ENCODE peak calls at places on chromosomes 4 and X, in four cellular contexts. O, F, S and N are unnamed samples.

GRCh38 chrX:17922303-17922702 is 61.2 kb upstream of the RAI2 start:
- DNase-seq in O (no peak), F (no peak), S (no peak), N (peak)

GRCh38 chrX:12701625-12702024 is 89.6 kb upstream of the PRPS2 start:
- DNase-seq in O (peak), F (peak), S (no peak), N (peak)

GRCh38 chr4:78174931-78175330 is 117.8 kb downstream of the FRAS1 start:
- DNase-seq in O (no peak), F (no peak), S (no peak), N (no peak)

GRCh38 chrX:39311646-39312045 is 510.4 kb downstream of the MID1IP1 start:
- DNase-seq in O (no peak), F (no peak), S (no peak), N (no peak)

GRCh38 chr4:8185280-8185679 is 13.8 kb upstream of the SH3TC1 start:
- DNase-seq in O (no peak), F (no peak), S (no peak), N (no peak)

GRCh38 chrX:150731795-150732194 is 38.6 kb downstream of the MTMR1 start:
- DNase-seq in O (no peak), F (peak), S (peak), N (no peak)

GRCh38 chr4:147590249-147590920 is 26.8 kb upstream of the TMEM184C start:
- DNase-seq in O (no peak), F (peak), S (peak), N (peak)

GRCh38 chrX:46184749-46185148 is 360.5 kb downstream of the ZNF674 start:
- DNase-seq in O (no peak), F (no peak), S (no peak), N (no peak)

GRCh38 chr4:180923476-180923875 is 1319.7 kb upstream of the TENM3 start:
- DNase-seq in O (no peak), F (no peak), S (no peak), N (no peak)

GRCh38 chrX:40018021-40018420 is 79.7 kb downstream of the BCOR start:
- DNase-seq in O (no peak), F (no peak), S (no peak), N (no peak)

GRCh38 chrX:6738518-6739470 is 203.9 kb upstream of the VCX3A start:
- DNase-seq in O (no peak), F (no peak), S (no peak), N (no peak)

GRCh38 chr4:52861879-52862604 is at the start of gene RASL11B:
- DNase-seq in O (peak), F (peak), S (peak), N (peak)

GRCh38 chr4:173538148-173538902 is 8.3 kb upstream of the HAND2 start:
- DNase-seq in O (peak), F (peak), S (no peak), N (no peak)

GRCh38 chr4:65893957-65894755 is 223.9 kb upstream of the EPHA5 start:
- DNase-seq in O (no peak), F (no peak), S (no peak), N (no peak)

GRCh38 chrX:113906168-113906567 is 677.7 kb upstream of the HTR2C start:
- DNase-seq in O (no peak), F (no peak), S (no peak), N (peak)

GRCh38 chr4:143344011-143344410 is 7.3 kb downstream of the GAB1 start:
- DNase-seq in O (no peak), F (no peak), S (no peak), N (no peak)

GRCh38 chr4:182556576-182556975 is 313.4 kb downstream of the TENM3 start:
- DNase-seq in O (no peak), F (no peak), S (no peak), N (no peak)

GRCh38 chrX:44105228-44105913 is 132.2 kb upstream of the NDP start:
- DNase-seq in O (no peak), F (no peak), S (no peak), N (no peak)

GRCh38 chrX:47579537-47579936 is 2.7 kb upstream of the TIMP1 start:
- DNase-seq in O (no peak), F (no peak), S (no peak), N (no peak)

GRCh38 chrX:69808375-69808774 is 192.5 kb downstream of the EDA start:
- DNase-seq in O (no peak), F (no peak), S (no peak), N (no peak)

GRCh38 chr4:35772291-35772690 is 472.0 kb downstream of the ARAP2 start:
- DNase-seq in O (no peak), F (no peak), S (no peak), N (no peak)

GRCh38 chr4:89939994-89940393 is 45.3 kb downstream of the MMRN1 start:
- DNase-seq in O (no peak), F (peak), S (no peak), N (no peak)

GRCh38 chrX:123899701-123900100 is 39.8 kb downstream of the XIAP start:
- DNase-seq in O (no peak), F (no peak), S (no peak), N (no peak)

GRCh38 chr4:24794111-24794860 is 1.1 kb upstream of the SOD3 start:
- DNase-seq in O (peak), F (peak), S (no peak), N (no peak)

GRCh38 chrX:16695079-16695676 is 17.3 kb downstream of the CTPS2 start:
- DNase-seq in O (no peak), F (peak), S (peak), N (peak)

GRCh38 chrX:11899091-11899490 is 141.1 kb downstream of the MSL3 start:
- DNase-seq in O (no peak), F (no peak), S (no peak), N (no peak)

GRCh38 chr4:144645621-144646522 is at the start of gene HHIP:
- DNase-seq in O (peak), F (peak), S (no peak), N (peak)

GRCh38 chr4:5455003-5455585 is 253.3 kb downstream of the EVC2 start:
- DNase-seq in O (no peak), F (no peak), S (no peak), N (no peak)

GRCh38 chr4:24470681-24471622 is 113.4 kb downstream of the DHX15 start:
- DNase-seq in O (peak), F (peak), S (peak), N (no peak)

GRCh38 chrX:18981124-18981807 is 2.6 kb downstream of the PHKA2 start:
- DNase-seq in O (no peak), F (no peak), S (no peak), N (no peak)

GRCh38 chr4:42865572-42866189 is 26.8 kb upstream of the GRXCR1 start:
- DNase-seq in O (no peak), F (no peak), S (peak), N (peak)

GRCh38 chr4:86894465-86894864 is 2.2 kb upstream of the C4orf36 start:
- DNase-seq in O (no peak), F (no peak), S (no peak), N (no peak)

GRCh38 chr4:53706422-53707032 is 115.2 kb upstream of the LNX1 start:
- DNase-seq in O (no peak), F (no peak), S (no peak), N (peak)

GRCh38 chrX:7027071-7027470 is 120.4 kb upstream of the STS start:
- DNase-seq in O (no peak), F (no peak), S (no peak), N (no peak)

GRCh38 chrX:43586855-43587254 is 69.2 kb upstream of the MAOA start:
- DNase-seq in O (no peak), F (no peak), S (no peak), N (no peak)

GRCh38 chrX:148051973-148052372 is 70.8 kb downstream of the FMR1NB start:
- DNase-seq in O (no peak), F (no peak), S (no peak), N (no peak)

GRCh38 chr4:1402516-1403101 is 3.6 kb downstream of the NKX1-1 start:
- DNase-seq in O (peak), F (no peak), S (no peak), N (no peak)

GRCh38 chr4:56788081-56788480 is 33.4 kb downstream of the SPINK2 start:
- DNase-seq in O (no peak), F (no peak), S (no peak), N (no peak)
- TF ChIP-seq POLR2A in O (no peak), F (no peak), S (no peak), N (no peak)

GRCh38 chr4:40992472-40993298 is 221.7 kb downstream of the APBB2 start:
- DNase-seq in O (no peak), F (no peak), S (no peak), N (peak)
- TF ChIP-seq POLR2A in O (no peak), F (no peak), S (no peak), N (no peak)

DNA sequence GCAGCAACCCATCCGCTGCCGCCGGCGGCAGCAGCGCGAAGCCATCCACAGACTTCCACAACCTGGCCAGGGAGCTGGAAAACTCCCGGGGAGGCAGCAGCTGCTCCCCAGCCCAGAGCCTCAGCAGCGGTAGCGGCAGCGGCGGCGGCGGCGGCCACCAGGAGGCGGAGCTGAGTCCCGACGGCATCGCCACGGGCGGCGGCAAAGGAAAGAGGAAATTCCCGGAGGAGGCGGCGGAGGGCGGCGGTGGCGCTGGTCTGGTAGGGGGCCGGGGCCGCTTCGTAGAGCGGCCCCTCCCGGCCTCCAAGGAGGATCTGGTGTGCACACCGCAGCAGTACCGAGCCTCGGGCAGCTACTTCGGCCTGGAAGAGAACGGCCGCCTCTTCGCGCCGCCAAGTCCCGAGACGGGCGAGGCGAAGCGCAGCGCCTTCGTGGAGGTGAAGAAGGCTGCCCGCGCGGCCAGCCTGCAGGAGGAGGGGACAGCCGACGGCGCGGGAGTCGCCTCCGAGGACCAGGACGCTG is 4.9 kb downstream of the PRDM8 start:
- DNase-seq in O (peak), F (peak), S (peak), N (peak)
- TF ChIP-seq POLR2A in O (peak), F (no peak), S (no peak), N (no peak)

DNA sequence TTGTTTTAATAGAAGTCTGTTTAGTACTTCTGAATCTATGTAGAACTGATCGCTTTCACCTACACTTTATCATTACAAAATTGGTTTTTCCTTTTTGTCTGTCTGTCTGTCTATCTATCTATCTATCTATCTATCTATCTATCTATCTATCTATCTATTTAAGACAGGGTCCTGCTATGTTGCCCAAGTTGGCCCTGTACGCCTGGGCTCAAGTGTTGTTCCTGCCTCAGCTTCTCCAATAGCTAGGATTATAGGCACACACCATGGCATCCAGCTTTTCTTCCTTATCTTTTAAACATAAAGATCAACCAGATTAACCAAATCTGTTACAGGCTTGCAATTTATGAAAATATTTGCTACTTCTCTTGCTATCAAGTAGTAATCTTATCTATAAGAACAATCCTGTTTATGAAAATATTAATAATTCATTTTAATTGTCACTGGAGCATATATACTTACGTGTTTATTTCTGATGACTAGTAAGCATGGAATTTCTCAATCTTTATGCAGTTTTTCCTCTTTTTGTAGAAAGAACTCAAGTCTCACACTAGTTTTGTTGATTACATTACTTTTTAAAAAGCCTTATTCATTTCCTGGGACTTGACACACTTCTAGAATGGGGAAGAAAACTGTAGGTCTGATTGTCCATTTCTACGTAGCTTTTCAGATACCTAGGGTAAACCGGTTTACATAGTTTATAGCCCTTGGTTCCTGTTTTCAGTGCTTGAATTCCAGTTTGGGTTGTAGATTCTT is 24.6 kb downstream of the KIAA0232 start:
- DNase-seq in O (no peak), F (no peak), S (no peak), N (no peak)
- TF ChIP-seq POLR2A in O (no peak), F (no peak), S (no peak), N (no peak)

DNA sequence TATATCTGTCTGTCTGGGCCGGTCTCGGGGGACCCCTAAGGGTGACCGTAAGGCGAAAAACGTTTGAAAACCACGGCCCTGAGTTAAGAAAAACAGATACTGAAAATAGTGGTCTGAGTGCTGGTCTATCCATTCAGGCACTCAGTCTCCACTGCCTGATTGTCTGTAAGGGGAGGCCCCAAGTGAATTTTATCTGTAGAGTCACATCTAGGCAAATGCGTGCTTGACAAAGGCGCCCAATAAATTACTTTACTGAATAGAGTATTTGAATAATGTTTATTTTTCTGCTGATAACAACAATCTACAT is 461 bp downstream of the HNRNPH2 start:
- DNase-seq in O (no peak), F (no peak), S (no peak), N (no peak)
- TF ChIP-seq POLR2A in O (no peak), F (no peak), S (no peak), N (no peak)

DNA sequence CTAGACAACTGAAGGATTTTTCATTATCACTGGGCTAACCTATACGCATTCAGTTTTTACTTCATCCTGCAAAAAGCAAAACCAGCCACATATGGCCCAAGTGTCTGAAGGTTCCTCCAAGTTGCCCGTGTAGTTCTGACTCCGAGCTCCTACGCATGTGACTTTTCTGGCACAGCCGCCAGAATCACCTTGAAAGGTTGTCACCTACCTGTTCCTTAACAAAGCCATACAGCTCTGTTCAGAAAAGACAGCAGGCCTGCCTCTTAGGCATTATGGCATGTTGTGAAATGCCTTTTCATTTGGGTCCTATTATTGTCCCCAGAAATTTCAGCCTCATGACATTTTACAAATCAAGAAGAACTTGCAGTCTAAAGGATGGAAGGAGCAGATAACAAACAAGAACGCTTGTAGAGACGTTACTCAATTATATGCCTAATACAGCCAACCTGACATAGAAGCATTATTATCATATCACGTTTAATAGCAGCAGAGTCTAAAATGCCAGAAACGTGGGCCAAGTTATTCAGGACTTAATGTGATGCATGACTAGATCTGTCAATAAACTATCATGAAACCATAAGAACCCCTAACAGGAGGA is 118.5 kb downstream of the RBM47 start:
- DNase-seq in O (no peak), F (no peak), S (no peak), N (no peak)
- TF ChIP-seq POLR2A in O (no peak), F (no peak), S (no peak), N (no peak)

GRCh38 chr4:185145572-185145971 is 2.5 kb downstream of the SLC25A4 start:
- DNase-seq in O (peak), F (peak), S (no peak), N (no peak)
- TF ChIP-seq POLR2A in O (no peak), F (peak), S (no peak), N (no peak)

GRCh38 chrX:54182194-54182863 is 725 bp downstream of the FAM120C start:
- DNase-seq in O (peak), F (peak), S (peak), N (peak)
- TF ChIP-seq POLR2A in O (no peak), F (peak), S (no peak), N (peak)

GRCh38 chr4:152480901-152481300 is 55.0 kb downstream of the FBXW7 start:
- DNase-seq in O (no peak), F (no peak), S (no peak), N (no peak)

GRCh38 chr4:152482211-152482610 is 53.7 kb downstream of the FBXW7 start:
- DNase-seq in O (no peak), F (no peak), S (no peak), N (no peak)

GRCh38 chr4:152486414-152487389 is 49.2 kb downstream of the FBXW7 start:
- DNase-seq in O (no peak), F (no peak), S (no peak), N (no peak)

GRCh38 chr4:152488246-152488645 is 47.6 kb downstream of the FBXW7 start:
- DNase-seq in O (no peak), F (no peak), S (no peak), N (no peak)

DNA sequence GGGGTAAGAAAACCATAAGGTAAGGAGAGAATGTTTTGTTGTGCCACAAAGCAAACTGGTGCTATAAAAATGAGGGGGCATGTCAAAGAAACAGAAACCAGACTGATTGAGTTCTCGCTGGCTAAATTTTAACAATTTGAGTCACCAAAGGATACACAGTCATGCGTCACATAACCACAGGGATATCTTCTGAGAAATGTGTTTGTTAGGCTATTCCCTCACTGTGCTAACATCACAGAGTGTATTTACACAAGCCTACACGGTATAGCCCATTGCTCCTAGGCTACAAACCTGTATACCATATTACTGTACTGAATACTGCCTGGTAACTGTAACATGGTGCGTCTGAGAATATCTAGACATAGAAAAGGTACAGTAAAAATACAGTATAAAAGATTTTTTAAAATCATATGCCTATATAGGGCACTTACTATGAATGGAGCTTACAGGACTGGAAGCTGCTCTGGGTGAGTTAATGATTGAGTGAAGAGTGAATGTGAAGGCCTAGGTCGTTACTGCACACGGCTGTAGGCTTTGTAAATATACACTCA is 50.1 kb downstream of the FBXW7 start:
- DNase-seq in O (no peak), F (no peak), S (no peak), N (no peak)
- TF ChIP-seq POLR2A in O (no peak), F (no peak), S (no peak), N (no peak)